ENCODE peak calls at places on chromosomes 7 and 10, in five cellular contexts. O, N, V, Q and G are unnamed samples.

GRCh38 chr10:4061441-4061951 is 276.5 kb upstream of the KLF6 start:
- DNase-seq in O (peak), N (peak), V (no peak), Q (no peak), G (no peak)

GRCh38 chr10:109945473-109946177 is 22.3 kb upstream of the XPNPEP1 start:
- DNase-seq in O (no peak), N (no peak), V (no peak), Q (no peak), G (no peak)

GRCh38 chr10:122336961-122337360 is 37.5 kb upstream of the PLEKHA1 start:
- DNase-seq in O (no peak), N (no peak), V (no peak), Q (no peak), G (no peak)

GRCh38 chr7:24757799-24758275 is 573 bp upstream of the GSDME start:
- DNase-seq in O (peak), N (peak), V (no peak), Q (peak), G (no peak)

GRCh38 chr10:133257489-133258065 is 19.1 kb downstream of the ADAM8 start:
- DNase-seq in O (peak), N (peak), V (peak), Q (peak), G (peak)

GRCh38 chr7:131952365-131952764 is 395.9 kb upstream of the PODXL start:
- DNase-seq in O (peak), N (no peak), V (no peak), Q (no peak), G (no peak)

GRCh38 chr7:105851064-105851463 is 25.3 kb downstream of the ATXN7L1 start:
- DNase-seq in O (no peak), N (no peak), V (no peak), Q (no peak), G (no peak)

GRCh38 chr7:98323597-98324322 is 42.3 kb downstream of the BRI3 start:
- DNase-seq in O (no peak), N (peak), V (peak), Q (no peak), G (no peak)

GRCh38 chr10:119319161-119319919 is 112.0 kb downstream of the GRK5 start:
- DNase-seq in O (no peak), N (no peak), V (no peak), Q (no peak), G (no peak)

GRCh38 chr7:116357776-116358670 is 141.5 kb upstream of the CAV2 start:
- DNase-seq in O (peak), N (peak), V (peak), Q (peak), G (no peak)

GRCh38 chr7:29360633-29361625 is 166.4 kb downstream of the CHN2 start:
- DNase-seq in O (no peak), N (peak), V (peak), Q (no peak), G (no peak)

GRCh38 chr10:77226871-77227557 is 410.6 kb downstream of the KCNMA1 start:
- DNase-seq in O (peak), N (no peak), V (no peak), Q (peak), G (no peak)

GRCh38 chr7:34019431-34019830 is 114.1 kb downstream of the BMPER start:
- DNase-seq in O (no peak), N (peak), V (no peak), Q (no peak), G (no peak)

GRCh38 chr7:155395176-155395797 is 62.6 kb upstream of the EN2 start:
- DNase-seq in O (no peak), N (no peak), V (no peak), Q (no peak), G (no peak)

GRCh38 chr7:78118470-78118869 is 319.9 kb downstream of the PHTF2 start:
- DNase-seq in O (no peak), N (no peak), V (no peak), Q (no peak), G (no peak)

GRCh38 chr10:88450201-88450600 is 132.9 kb downstream of the RNLS start:
- DNase-seq in O (no peak), N (no peak), V (no peak), Q (no peak), G (no peak)

GRCh38 chr10:7444576-7445226 is 33.9 kb upstream of the SFMBT2 start:
- DNase-seq in O (no peak), N (no peak), V (peak), Q (no peak), G (peak)

GRCh38 chr7:43639858-43640491 is 57.1 kb downstream of the STK17A start:
- DNase-seq in O (peak), N (peak), V (peak), Q (peak), G (no peak)

GRCh38 chr7:98613601-98614425 is 3.3 kb upstream of the NPTX2 start:
- DNase-seq in O (peak), N (peak), V (peak), Q (peak), G (no peak)

GRCh38 chr7:77315102-77315501 is 101.0 kb downstream of the GSAP start:
- DNase-seq in O (no peak), N (peak), V (no peak), Q (no peak), G (no peak)

GRCh38 chr10:114486938-114487814 is 82.9 kb upstream of the AFAP1L2 start:
- DNase-seq in O (no peak), N (no peak), V (peak), Q (no peak), G (no peak)

GRCh38 chr7:127391591-127392181 is 822 bp downstream of the ZNF800 start:
- DNase-seq in O (peak), N (peak), V (peak), Q (peak), G (no peak)